ENCODE peak calls at places on chromosome 10, in nine cellular contexts. D is HCEC 1CT; S is NCI-H460; J is naive thymus-derived CD8-positive, alpha-beta T cell; L is kidney epithelial cell; B is ureter; Z is NCI-H510A treated with DMSO at 0.1 percent for 48 hours; U is right atrium auricular region; P is LHCN-M2. H is an unnamed sample.
A peak's percentile ranks its signal among the peaks of the same experiment; 100 is the strongest.

GRCh38 chr10:30098624-30099023 is 39.2 kb upstream of the JCAD start:
- DNase-seq in D (peak; percentile 93), S (no peak), J (no peak), L (peak; percentile 43), B (no peak), Z (no peak), U (no peak), P (peak; percentile 90), H (no peak)

GRCh38 chr10:17195083-17195482 is 6.4 kb downstream of the TRDMT1 start:
- DNase-seq in D (no peak), S (no peak), J (no peak), L (no peak), B (no peak), Z (no peak), U (no peak), P (no peak), H (no peak)

GRCh38 chr10:12327074-12327473 is 22.3 kb upstream of the CAMK1D start:
- DNase-seq in D (no peak), S (no peak), J (no peak), L (no peak), B (no peak), Z (no peak), U (no peak), P (no peak), H (no peak)

GRCh38 chr10:31315453-31315852 is 3.6 kb upstream of the ZEB1 start:
- DNase-seq in D (peak; percentile 88), S (no peak), J (no peak), L (no peak), B (no peak), Z (no peak), U (no peak), P (peak; percentile 98), H (no peak)

GRCh38 chr10:132590094-132590751 is 52.6 kb downstream of the INPP5A start:
- DNase-seq in D (no peak), S (no peak), J (no peak), L (no peak), B (no peak), Z (no peak), U (no peak), P (no peak), H (no peak)

GRCh38 chr10:24716295-24716694 is 7.4 kb downstream of the ARHGAP21 start:
- DNase-seq in D (no peak), S (no peak), J (no peak), L (no peak), B (no peak), Z (no peak), U (no peak), P (no peak), H (no peak)

GRCh38 chr10:123462760-123463159 is 203.4 kb upstream of the GPR26 start:
- DNase-seq in D (no peak), S (no peak), J (no peak), L (no peak), B (no peak), Z (no peak), U (no peak), P (no peak), H (no peak)

GRCh38 chr10:29353887-29354561 is 65.2 kb downstream of the LYZL1 start:
- DNase-seq in D (no peak), S (no peak), J (no peak), L (no peak), B (no peak), Z (no peak), U (no peak), P (no peak), H (no peak)

GRCh38 chr10:58350619-58351323 is 16.0 kb downstream of the UBE2D1 start:
- DNase-seq in D (no peak), S (peak; percentile 13), J (no peak), L (no peak), B (no peak), Z (no peak), U (no peak), P (no peak), H (no peak)

GRCh38 chr10:115402690-115403089 is 309.5 kb downstream of the ATRNL1 start:
- DNase-seq in D (peak; percentile 72), S (no peak), J (no peak), L (no peak), B (no peak), Z (no peak), U (no peak), P (peak; percentile 81), H (no peak)

GRCh38 chr10:61779950-61780659 is 117.4 kb downstream of the CABCOCO1 start:
- DNase-seq in D (peak; percentile 70), S (no peak), J (no peak), L (peak; percentile 65), B (no peak), Z (no peak), U (peak; percentile 62), P (peak; percentile 90), H (peak; percentile 16)

GRCh38 chr10:111590703-111591102 is 513.9 kb downstream of the ADRA2A start:
- DNase-seq in D (no peak), S (no peak), J (no peak), L (no peak), B (no peak), Z (no peak), U (no peak), P (no peak), H (no peak)

GRCh38 chr10:47381427-47382379 is 2.4 kb downstream of the ZNF488 start:
- DNase-seq in D (no peak), S (no peak), J (no peak), L (no peak), B (peak; percentile 24), Z (no peak), U (peak; percentile 53), P (no peak), H (no peak)

GRCh38 chr10:61744469-61744868 is 81.7 kb downstream of the CABCOCO1 start:
- DNase-seq in D (no peak), S (no peak), J (no peak), L (no peak), B (no peak), Z (no peak), U (no peak), P (no peak), H (peak; percentile 35)

GRCh38 chr10:48494073-48494472 is 110.8 kb downstream of the ARHGAP22 start:
- DNase-seq in D (no peak), S (no peak), J (no peak), L (no peak), B (peak; percentile 42), Z (peak; percentile 7), U (no peak), P (no peak), H (no peak)

GRCh38 chr10:129972145-129972965 is 8.3 kb upstream of the EBF3 start:
- DNase-seq in D (no peak), S (no peak), J (no peak), L (no peak), B (no peak), Z (no peak), U (no peak), P (peak; percentile 7), H (no peak)

GRCh38 chr10:79019961-79020491 is 48.7 kb upstream of the ZMIZ1 start:
- DNase-seq in D (peak; percentile 2), S (no peak), J (no peak), L (no peak), B (no peak), Z (peak; percentile 21), U (peak; percentile 92), P (no peak), H (no peak)

H was measured in iPS-NIHi11.